ENCODE peak calls at places on chromosomes 5 and 9, in nine cellular contexts. Y is pancreas, P is HFF-Myc, O is mucosa of descending colon, R is OCI-LY7, T is AG04450, U is psoas muscle, G is left lung, H is cardiac fibroblast. C is an unnamed sample.

GRCh38 chr5:107430077-107430625 is 240.6 kb downstream of the EFNA5 start:
- DNase-seq in Y (no peak), P (no peak), O (no peak), R (no peak), T (no peak), U (no peak), G (no peak), H (peak; percentile 32), C (no peak)

GRCh38 chr5:171494452-171495121 is 75.1 kb downstream of the FGF18 start:
- DNase-seq in Y (peak; percentile 31), P (peak; percentile 56), O (no peak), R (no peak), T (peak; percentile 16), U (peak; percentile 74), G (peak; percentile 56), H (peak; percentile 55), C (no peak)

GRCh38 chr5:133083901-133084300 is 32.1 kb downstream of the HSPA4 start:
- DNase-seq in Y (no peak), P (no peak), O (no peak), R (no peak), T (no peak), U (no peak), G (no peak), H (no peak), C (no peak)

GRCh38 chr5:14557840-14558239 is 23.8 kb upstream of the OTULINL start:
- DNase-seq in Y (no peak), P (no peak), O (no peak), R (no peak), T (no peak), U (no peak), G (no peak), H (no peak), C (no peak)

GRCh38 chr5:119745976-119746375 is 116.6 kb downstream of the FAM170A start:
- DNase-seq in Y (no peak), P (no peak), O (no peak), R (no peak), T (no peak), U (no peak), G (no peak), H (no peak), C (no peak)

GRCh38 chr9:26746357-26747072 is 146.1 kb downstream of the CAAP1 start:
- DNase-seq in Y (no peak), P (no peak), O (no peak), R (no peak), T (no peak), U (no peak), G (no peak), H (peak; percentile 62), C (no peak)

GRCh38 chr5:142819292-142819691 is 49.1 kb downstream of the ARHGAP26 start:
- DNase-seq in Y (no peak), P (no peak), O (no peak), R (no peak), T (no peak), U (no peak), G (no peak), H (no peak), C (no peak)

GRCh38 chr9:38761334-38761733 is 41.4 kb upstream of the FAM240B start:
- DNase-seq in Y (no peak), P (no peak), O (no peak), R (no peak), T (no peak), U (no peak), G (no peak), H (no peak), C (no peak)

GRCh38 chr5:16618138-16618897 is 1.5 kb upstream of the RETREG1 start:
- DNase-seq in Y (no peak), P (no peak), O (no peak), R (no peak), T (no peak), U (no peak), G (no peak), H (no peak), C (no peak)

GRCh38 chr9:88532320-88532719 is 2.7 kb upstream of the NXNL2 start:
- DNase-seq in Y (no peak), P (no peak), O (no peak), R (no peak), T (no peak), U (peak; percentile 57), G (no peak), H (peak; percentile 41), C (no peak)

GRCh38 chr9:120397453-120397852 is 182.5 kb downstream of the CDK5RAP2 start:
- DNase-seq in Y (no peak), P (no peak), O (no peak), R (no peak), T (no peak), U (no peak), G (no peak), H (no peak), C (no peak)

DNA sequence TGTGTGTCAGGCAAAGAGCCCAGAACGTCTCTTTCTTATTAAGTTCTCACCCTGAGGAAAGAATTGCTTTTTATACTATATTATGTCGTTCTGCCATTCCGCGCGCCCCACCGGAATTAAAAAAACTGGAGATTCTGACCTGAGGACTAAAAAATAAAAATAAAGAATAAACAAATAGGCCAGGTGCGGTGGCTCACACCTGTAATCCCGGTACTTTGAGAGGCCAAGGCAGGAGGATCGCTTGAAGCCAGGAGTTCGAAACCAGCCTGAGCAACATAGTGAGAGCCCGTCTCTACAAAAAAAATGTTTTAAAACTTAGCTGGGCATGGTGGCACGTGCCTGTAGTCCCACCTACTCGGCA is 677 bp upstream of the DYNC2I2 start:
- DNase-seq in Y (no peak), P (no peak), O (no peak), R (no peak), T (no peak), U (no peak), G (no peak), H (no peak), C (no peak)
- H3K4me3 ChIP-seq in Y (no peak overlapping the region), P (no peak overlapping the region), O (no peak overlapping the region), R (peak overlapping the region; percentile 81), T (no peak overlapping the region), U (peak overlapping the region; percentile 82), G (peak overlapping the region; percentile 64), H (no peak overlapping the region), C (peak overlapping the region; percentile 98)

GRCh38 chr9:134393582-134394280 is 67.5 kb downstream of the RXRA start:
- DNase-seq in Y (no peak), P (no peak), O (no peak), R (no peak), T (no peak), U (no peak), G (no peak), H (no peak), C (peak; percentile 45)
- H3K4me3 ChIP-seq in Y (no peak overlapping the region), P (no peak overlapping the region), O (no peak overlapping the region), R (no peak overlapping the region), T (no peak overlapping the region), U (no peak overlapping the region), G (no peak overlapping the region), H (no peak overlapping the region), C (no peak overlapping the region)

GRCh38 chr9:90883661-90884060 is 82.0 kb downstream of the SYK start:
- DNase-seq in Y (no peak), P (no peak), O (no peak), R (no peak), T (no peak), U (no peak), G (no peak), H (no peak), C (no peak)
- H3K4me3 ChIP-seq in Y (no peak overlapping the region), P (no peak overlapping the region), O (no peak overlapping the region), R (no peak overlapping the region), T (no peak overlapping the region), U (no peak overlapping the region), G (no peak overlapping the region), H (no peak overlapping the region), C (no peak overlapping the region)

GRCh38 chr5:44389410-44389879 is at the start of gene FGF10:
- DNase-seq in Y (peak; percentile 50), P (no peak), O (no peak), R (no peak), T (no peak), U (peak; percentile 65), G (peak; percentile 34), H (no peak), C (no peak)
- H3K4me3 ChIP-seq in Y (peak within 1 kb of the TSS; percentile 40), P (peak within 1 kb of the TSS; percentile 10), O (no peak within 1 kb of the TSS), R (no peak within 1 kb of the TSS), T (peak within 1 kb of the TSS; percentile 51), U (peak within 1 kb of the TSS; percentile 67), G (peak within 1 kb of the TSS; percentile 32), H (peak within 1 kb of the TSS; percentile 31), C (no peak within 1 kb of the TSS)

GRCh38 chr5:7801898-7802614 is 48.9 kb downstream of the CFAP90 start:
- DNase-seq in Y (no peak), P (no peak), O (no peak), R (no peak), T (no peak), U (no peak), G (no peak), H (no peak), C (no peak)
- H3K4me3 ChIP-seq in Y (no peak overlapping the region), P (no peak overlapping the region), O (no peak overlapping the region), R (no peak overlapping the region), T (no peak overlapping the region), U (no peak overlapping the region), G (no peak overlapping the region), H (no peak overlapping the region), C (no peak overlapping the region)

DNA sequence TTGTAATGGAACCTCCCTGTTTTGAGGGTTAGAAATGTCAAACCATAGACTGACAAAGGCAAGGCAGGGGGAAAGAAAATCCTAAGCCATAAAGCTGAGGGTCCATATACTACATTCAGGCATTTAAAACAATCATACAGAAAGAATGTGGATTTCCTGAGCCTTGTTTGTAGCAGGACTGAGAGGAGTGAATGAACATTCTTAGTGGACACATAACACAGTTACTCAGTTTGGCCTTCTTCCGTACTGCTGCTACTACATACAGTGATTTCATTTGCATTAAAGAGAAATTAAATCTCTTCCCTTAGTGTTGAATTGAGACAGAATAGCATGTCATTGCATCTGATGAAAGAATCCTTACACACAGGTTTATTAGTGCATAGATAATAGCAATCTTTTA is 1.8 kb upstream of the MTX3 start:
- DNase-seq in Y (no peak), P (no peak), O (no peak), R (no peak), T (no peak), U (no peak), G (no peak), H (peak; percentile 13), C (no peak)
- H3K4me3 ChIP-seq in Y (no peak overlapping the region), P (no peak overlapping the region), O (no peak overlapping the region), R (no peak overlapping the region), T (no peak overlapping the region), U (no peak overlapping the region), G (no peak overlapping the region), H (no peak overlapping the region), C (no peak overlapping the region)

GRCh38 chr9:123998970-123999621 is 12.5 kb upstream of the LHX2 start:
- DNase-seq in Y (no peak), P (no peak), O (no peak), R (no peak), T (no peak), U (no peak), G (peak; percentile 30), H (no peak), C (no peak)

GRCh38 chr9:124001445-124001799 is 10.1 kb upstream of the LHX2 start:
- DNase-seq in Y (no peak), P (no peak), O (no peak), R (no peak), T (no peak), U (no peak), G (no peak), H (no peak), C (no peak)

GRCh38 chr9:123999668-124000067 is 11.9 kb upstream of the LHX2 start:
- DNase-seq in Y (no peak), P (no peak), O (no peak), R (no peak), T (no peak), U (no peak), G (no peak), H (no peak), C (no peak)

GRCh38 chr9:124000784-124001444 is 10.7 kb upstream of the LHX2 start:
- DNase-seq in Y (no peak), P (no peak), O (no peak), R (no peak), T (no peak), U (no peak), G (no peak), H (no peak), C (no peak)

GRCh38 chr9:124000161-124000783 is 11.3 kb upstream of the LHX2 start:
- DNase-seq in Y (no peak), P (no peak), O (no peak), R (no peak), T (no peak), U (no peak), G (no peak), H (no peak), C (no peak)
- H3K4me3 ChIP-seq in Y (no peak overlapping the region), P (no peak overlapping the region), O (no peak overlapping the region), R (no peak overlapping the region), T (no peak overlapping the region), U (peak overlapping the region; percentile 35), G (no peak overlapping the region), H (no peak overlapping the region), C (no peak overlapping the region)